ENCODE peak calls at places on chromosomes 5 and 9, in nine cellular contexts. X, E, B, Q, R, T, V, H and K are unnamed samples.

GRCh38 chr5:154543380-154543779 is 65.4 kb upstream of the HAND1 start:
- DNase-seq in X (no peak), E (no peak), B (peak; percentile 46), Q (no peak), R (no peak), T (no peak), V (no peak), H (peak; percentile 22), K (no peak)

GRCh38 chr9:123816817-123817472 is 113.0 kb downstream of the DENND1A start:
- DNase-seq in X (no peak), E (no peak), B (no peak), Q (no peak), R (peak; percentile 14), T (no peak), V (peak; percentile 16), H (no peak), K (no peak)

GRCh38 chr5:9302228-9302627 is 243.6 kb downstream of the SEMA5A start:
- DNase-seq in X (no peak), E (no peak), B (peak; percentile 33), Q (no peak), R (no peak), T (no peak), V (peak; percentile 31), H (no peak), K (peak; percentile 35)

GRCh38 chr5:122880749-122881148 is 35.3 kb downstream of the SNX24 start:
- DNase-seq in X (no peak), E (no peak), B (no peak), Q (no peak), R (no peak), T (no peak), V (no peak), H (no peak), K (no peak)

GRCh38 chr5:168157141-168157540 is 134.3 kb upstream of the WWC1 start:
- DNase-seq in X (no peak), E (no peak), B (no peak), Q (no peak), R (no peak), T (no peak), V (no peak), H (no peak), K (no peak)

GRCh38 chr5:40401965-40402364 is 277.8 kb upstream of the PTGER4 start:
- DNase-seq in X (no peak), E (no peak), B (peak; percentile 51), Q (no peak), R (no peak), T (no peak), V (no peak), H (no peak), K (peak; percentile 95)

GRCh38 chr5:53360811-53361210 is 119.6 kb upstream of the FST start:
- DNase-seq in X (no peak), E (no peak), B (peak; percentile 91), Q (no peak), R (no peak), T (no peak), V (peak; percentile 81), H (peak; percentile 88), K (peak; percentile 88)

GRCh38 chr5:10632110-10632903 is 68.4 kb downstream of the ANKRD33B start:
- DNase-seq in X (no peak), E (no peak), B (peak; percentile 53), Q (no peak), R (no peak), T (no peak), V (no peak), H (peak; percentile 66), K (no peak)

GRCh38 chr5:53089481-53089976 is 20.0 kb downstream of the MOCS2 start:
- DNase-seq in X (no peak), E (no peak), B (peak; percentile 86), Q (no peak), R (no peak), T (no peak), V (no peak), H (no peak), K (peak; percentile 16)

GRCh38 chr9:128203024-128203841 is at the start of gene DNM1:
- DNase-seq in X (peak; percentile 77), E (no peak), B (peak; percentile 61), Q (peak; percentile 79), R (peak; percentile 100), T (peak; percentile 66), V (peak; percentile 60), H (peak; percentile 44), K (peak; percentile 72)

GRCh38 chr5:176359658-176360057 is 1.9 kb downstream of the KIAA1191 start:
- DNase-seq in X (no peak), E (no peak), B (peak; percentile 9), Q (no peak), R (no peak), T (no peak), V (no peak), H (no peak), K (peak; percentile 15)

GRCh38 chr5:58317009-58317408 is 142.9 kb downstream of the PLK2 start:
- DNase-seq in X (no peak), E (no peak), B (no peak), Q (no peak), R (no peak), T (no peak), V (peak; percentile 58), H (no peak), K (peak; percentile 7)

GRCh38 chr5:143708672-143709071 is 103.3 kb upstream of the HMHB1 start:
- DNase-seq in X (no peak), E (no peak), B (no peak), Q (no peak), R (no peak), T (no peak), V (no peak), H (no peak), K (no peak)

GRCh38 chr5:100518377-100518776 is 16.8 kb upstream of the FAM174A start:
- DNase-seq in X (no peak), E (no peak), B (no peak), Q (no peak), R (no peak), T (no peak), V (no peak), H (no peak), K (no peak)

GRCh38 chr5:142242272-142242671 is 82.5 kb downstream of the SPRY4 start:
- DNase-seq in X (no peak), E (no peak), B (no peak), Q (no peak), R (no peak), T (no peak), V (no peak), H (no peak), K (no peak)

GRCh38 chr5:91164424-91164823 is 218.7 kb downstream of the ARRDC3 start:
- DNase-seq in X (no peak), E (no peak), B (no peak), Q (no peak), R (no peak), T (no peak), V (no peak), H (no peak), K (no peak)

GRCh38 chr9:108416321-108416720 is 439.5 kb downstream of the ACTL7B start:
- DNase-seq in X (no peak), E (no peak), B (peak; percentile 43), Q (no peak), R (no peak), T (no peak), V (peak; percentile 7), H (peak; percentile 29), K (peak; percentile 57)
- TF ChIP-seq CTCF in X (peak; percentile 12), E (no peak), B (peak; percentile 32), Q (no peak), R (no peak), T (no peak), V (no peak), H (peak; percentile 13), K (peak; percentile 62)

GRCh38 chr9:83200531-83200930 is 137.6 kb upstream of the RASEF start:
- DNase-seq in X (no peak), E (no peak), B (no peak), Q (no peak), R (no peak), T (no peak), V (no peak), H (no peak), K (no peak)

GRCh38 chr9:83196946-83197345 is 134.0 kb upstream of the RASEF start:
- DNase-seq in X (no peak), E (no peak), B (no peak), Q (no peak), R (no peak), T (no peak), V (no peak), H (peak; percentile 12), K (no peak)

GRCh38 chr9:83198336-83198735 is 135.4 kb upstream of the RASEF start:
- DNase-seq in X (no peak), E (no peak), B (no peak), Q (no peak), R (no peak), T (no peak), V (no peak), H (no peak), K (no peak)

GRCh38 chr9:83197611-83198010 is 134.7 kb upstream of the RASEF start:
- DNase-seq in X (no peak), E (no peak), B (no peak), Q (no peak), R (no peak), T (no peak), V (no peak), H (no peak), K (no peak)

GRCh38 chr9:83199240-83199639 is 136.3 kb upstream of the RASEF start:
- DNase-seq in X (peak; percentile 60), E (no peak), B (peak; percentile 84), Q (peak; percentile 31), R (no peak), T (peak; percentile 22), V (peak; percentile 77), H (peak; percentile 60), K (peak; percentile 56)
- TF ChIP-seq CTCF in X (peak; percentile 82), E (peak; percentile 58), B (peak; percentile 87), Q (no peak), R (peak; percentile 28), T (peak; percentile 67), V (peak; percentile 84), H (peak; percentile 76), K (peak; percentile 66)

GRCh38 chr9:108967916-108968315 is 33.7 kb downstream of the ABITRAM start:
- DNase-seq in X (no peak), E (no peak), B (no peak), Q (no peak), R (no peak), T (no peak), V (no peak), H (no peak), K (no peak)

GRCh38 chr9:108961151-108961550 is 27.0 kb downstream of the ABITRAM start:
- DNase-seq in X (no peak), E (no peak), B (no peak), Q (no peak), R (no peak), T (no peak), V (no peak), H (no peak), K (no peak)

GRCh38 chr9:108963459-108964143 is 29.4 kb downstream of the ABITRAM start:
- DNase-seq in X (no peak), E (no peak), B (peak; percentile 52), Q (no peak), R (peak; percentile 33), T (no peak), V (peak; percentile 52), H (peak; percentile 12), K (no peak)
- TF ChIP-seq CTCF in X (no peak), E (no peak), B (no peak), Q (no peak), R (no peak), T (no peak), V (no peak), H (no peak), K (no peak)

DNA sequence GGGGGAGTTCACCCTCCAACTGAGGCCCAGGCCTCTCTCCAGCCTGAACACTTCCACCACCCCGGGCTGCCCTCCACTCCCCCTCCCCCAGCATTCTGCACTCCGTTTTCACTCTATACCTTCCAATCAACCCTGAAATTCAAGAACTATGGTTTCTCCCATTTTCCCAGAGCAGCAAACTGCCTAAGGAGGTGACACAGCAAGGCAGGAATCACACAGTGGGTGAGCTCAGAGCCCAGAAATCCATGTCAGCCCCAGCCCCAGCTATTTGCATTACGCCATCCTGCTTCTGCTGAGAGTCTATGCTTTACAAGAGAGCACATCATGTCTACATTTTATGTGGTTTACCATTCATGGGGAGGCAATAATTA is 12.0 kb downstream of the MSX2 start:
- DNase-seq in X (no peak), E (no peak), B (peak; percentile 46), Q (no peak), R (no peak), T (no peak), V (peak; percentile 16), H (peak; percentile 24), K (no peak)
- TF ChIP-seq CTCF in X (no peak), E (peak; percentile 45), B (no peak), Q (no peak), R (no peak), T (no peak), V (no peak), H (no peak), K (no peak)